ENCODE peak calls at places on chromosomes 11 and 22, in ten cellular contexts. One of them, this sample, is unnamed.

GRCh38 chr22:19270873-19271272 is 20.6 kb downstream of the CLTCL1 start:
- DNase-seq in colonic mucosa: no peak
- DNase-seq in PC-9: no peak
- DNase-seq in MM.1S: no peak
- DNase-seq in thyroid gland: no peak
- DNase-seq in CD4-positive, alpha-beta T cell: no peak
- DNase-seq in body of pancreas: no peak
- DNase-seq in stomach: no peak
- DNase-seq in uterus: no peak
- DNase-seq in ovary: no peak
- DNase-seq in this sample: no peak

GRCh38 chr11:31141804-31142203 is 227.7 kb downstream of the DCDC1 start:
- DNase-seq in ovary: no peak
- DNase-seq in body of pancreas: no peak
- DNase-seq in colonic mucosa: no peak
- DNase-seq in uterus: no peak
- DNase-seq in stomach: no peak
- DNase-seq in MM.1S: no peak
- DNase-seq in thyroid gland: no peak
- DNase-seq in CD4-positive, alpha-beta T cell: no peak
- DNase-seq in PC-9: no peak
- DNase-seq in this sample: no peak

GRCh38 chr11:122809861-122810260 is 28.4 kb upstream of the CRTAM start:
- DNase-seq in uterus: no peak
- DNase-seq in ovary: no peak
- DNase-seq in CD4-positive, alpha-beta T cell: no peak
- DNase-seq in body of pancreas: no peak
- DNase-seq in stomach: no peak
- DNase-seq in MM.1S: no peak
- DNase-seq in thyroid gland: no peak
- DNase-seq in colonic mucosa: no peak
- DNase-seq in PC-9: no peak
- DNase-seq in this sample: no peak

GRCh38 chr22:24407278-24407665 is 20.1 kb upstream of the ADORA2A start:
- DNase-seq in thyroid gland: no peak
- DNase-seq in ovary: no peak
- DNase-seq in body of pancreas: no peak
- DNase-seq in MM.1S: no peak
- DNase-seq in stomach: no peak
- DNase-seq in PC-9: no peak
- DNase-seq in CD4-positive, alpha-beta T cell: no peak
- DNase-seq in colonic mucosa: no peak
- DNase-seq in uterus: no peak
- DNase-seq in this sample: no peak

GRCh38 chr11:59800390-59801037 is 10.1 kb downstream of the MRPL16 start:
- DNase-seq in PC-9: no peak
- DNase-seq in ovary: no peak
- DNase-seq in body of pancreas: no peak
- DNase-seq in MM.1S: no peak
- DNase-seq in uterus: no peak
- DNase-seq in thyroid gland: no peak
- DNase-seq in stomach: no peak
- DNase-seq in colonic mucosa: peak
- DNase-seq in CD4-positive, alpha-beta T cell: no peak
- DNase-seq in this sample: no peak

GRCh38 chr22:30861131-30861530 is 107.4 kb downstream of the MORC2 start:
- DNase-seq in uterus: no peak
- DNase-seq in PC-9: no peak
- DNase-seq in stomach: peak
- DNase-seq in body of pancreas: no peak
- DNase-seq in CD4-positive, alpha-beta T cell: no peak
- DNase-seq in colonic mucosa: no peak
- DNase-seq in ovary: no peak
- DNase-seq in thyroid gland: no peak
- DNase-seq in MM.1S: no peak
- DNase-seq in this sample: no peak

GRCh38 chr22:39839917-39840510 is 53.5 kb downstream of the ENTHD1 start:
- DNase-seq in thyroid gland: no peak
- DNase-seq in PC-9: no peak
- DNase-seq in colonic mucosa: no peak
- DNase-seq in CD4-positive, alpha-beta T cell: no peak
- DNase-seq in MM.1S: no peak
- DNase-seq in uterus: no peak
- DNase-seq in stomach: no peak
- DNase-seq in ovary: no peak
- DNase-seq in body of pancreas: no peak
- DNase-seq in this sample: no peak

GRCh38 chr11:93099811-93100210 is 98.0 kb downstream of the SLC36A4 start:
- DNase-seq in MM.1S: no peak
- DNase-seq in ovary: no peak
- DNase-seq in colonic mucosa: no peak
- DNase-seq in PC-9: no peak
- DNase-seq in CD4-positive, alpha-beta T cell: no peak
- DNase-seq in uterus: no peak
- DNase-seq in thyroid gland: no peak
- DNase-seq in stomach: no peak
- DNase-seq in body of pancreas: no peak
- DNase-seq in this sample: no peak

GRCh38 chr11:83257638-83258229 is 28.4 kb downstream of the CCDC90B start:
- DNase-seq in PC-9: peak
- DNase-seq in stomach: no peak
- DNase-seq in uterus: peak
- DNase-seq in thyroid gland: no peak
- DNase-seq in MM.1S: no peak
- DNase-seq in ovary: peak
- DNase-seq in CD4-positive, alpha-beta T cell: no peak
- DNase-seq in body of pancreas: no peak
- DNase-seq in colonic mucosa: no peak
- DNase-seq in this sample: peak

GRCh38 chr11:9687736-9688494 is 24.0 kb downstream of the SWAP70 start:
- DNase-seq in ovary: no peak
- DNase-seq in thyroid gland: peak
- DNase-seq in uterus: no peak
- DNase-seq in PC-9: no peak
- DNase-seq in body of pancreas: peak
- DNase-seq in colonic mucosa: no peak
- DNase-seq in CD4-positive, alpha-beta T cell: no peak
- DNase-seq in stomach: peak
- DNase-seq in MM.1S: no peak
- DNase-seq in this sample: no peak

GRCh38 chr11:94557391-94557790 is 9.8 kb upstream of the PIWIL4 start:
- DNase-seq in colonic mucosa: no peak
- DNase-seq in MM.1S: no peak
- DNase-seq in thyroid gland: no peak
- DNase-seq in CD4-positive, alpha-beta T cell: no peak
- DNase-seq in PC-9: no peak
- DNase-seq in uterus: no peak
- DNase-seq in ovary: no peak
- DNase-seq in body of pancreas: no peak
- DNase-seq in stomach: no peak
- DNase-seq in this sample: no peak

GRCh38 chr11:102924851-102925380 is 30.6 kb downstream of the MMP13 start:
- DNase-seq in PC-9: peak
- DNase-seq in stomach: no peak
- DNase-seq in MM.1S: no peak
- DNase-seq in colonic mucosa: no peak
- DNase-seq in CD4-positive, alpha-beta T cell: no peak
- DNase-seq in body of pancreas: no peak
- DNase-seq in ovary: no peak
- DNase-seq in thyroid gland: no peak
- DNase-seq in uterus: no peak
- DNase-seq in this sample: no peak

GRCh38 chr22:27620367-27621154 is 181.0 kb downstream of the MN1 start:
- DNase-seq in colonic mucosa: no peak
- DNase-seq in PC-9: peak
- DNase-seq in uterus: no peak
- DNase-seq in MM.1S: no peak
- DNase-seq in CD4-positive, alpha-beta T cell: no peak
- DNase-seq in stomach: no peak
- DNase-seq in thyroid gland: no peak
- DNase-seq in ovary: no peak
- DNase-seq in body of pancreas: no peak
- DNase-seq in this sample: no peak

GRCh38 chr22:35384973-35385588 is 4.2 kb downstream of the HMOX1 start:
- DNase-seq in PC-9: no peak
- DNase-seq in CD4-positive, alpha-beta T cell: no peak
- DNase-seq in uterus: no peak
- DNase-seq in body of pancreas: no peak
- DNase-seq in stomach: no peak
- DNase-seq in colonic mucosa: no peak
- DNase-seq in MM.1S: no peak
- DNase-seq in ovary: no peak
- DNase-seq in thyroid gland: no peak
- DNase-seq in this sample: no peak

GRCh38 chr22:50292643-50293440 is 14.6 kb downstream of the PLXNB2 start:
- DNase-seq in uterus: no peak
- DNase-seq in body of pancreas: no peak
- DNase-seq in thyroid gland: peak
- DNase-seq in stomach: no peak
- DNase-seq in ovary: no peak
- DNase-seq in MM.1S: no peak
- DNase-seq in colonic mucosa: no peak
- DNase-seq in CD4-positive, alpha-beta T cell: no peak
- DNase-seq in PC-9: no peak
- DNase-seq in this sample: no peak

GRCh38 chr11:44003736-44004451 is 43.9 kb upstream of the ACCSL start:
- DNase-seq in uterus: no peak
- DNase-seq in body of pancreas: no peak
- DNase-seq in thyroid gland: no peak
- DNase-seq in PC-9: no peak
- DNase-seq in CD4-positive, alpha-beta T cell: no peak
- DNase-seq in stomach: peak
- DNase-seq in MM.1S: no peak
- DNase-seq in colonic mucosa: no peak
- DNase-seq in ovary: no peak
- DNase-seq in this sample: no peak

GRCh38 chr11:119192111-119192510 is 6.8 kb downstream of the NHERF4 start:
- DNase-seq in colonic mucosa: no peak
- DNase-seq in uterus: no peak
- DNase-seq in MM.1S: no peak
- DNase-seq in thyroid gland: no peak
- DNase-seq in PC-9: no peak
- DNase-seq in stomach: no peak
- DNase-seq in ovary: no peak
- DNase-seq in body of pancreas: no peak
- DNase-seq in CD4-positive, alpha-beta T cell: no peak
- DNase-seq in this sample: no peak

GRCh38 chr11:12087075-12087775 is 23.2 kb upstream of the MICAL2 start:
- DNase-seq in CD4-positive, alpha-beta T cell: no peak
- DNase-seq in MM.1S: peak
- DNase-seq in stomach: no peak
- DNase-seq in body of pancreas: no peak
- DNase-seq in uterus: no peak
- DNase-seq in ovary: no peak
- DNase-seq in PC-9: peak
- DNase-seq in colonic mucosa: peak
- DNase-seq in thyroid gland: peak
- DNase-seq in this sample: peak
- TF ChIP-seq CTCF in CD4-positive, alpha-beta T cell: no peak
- TF ChIP-seq CTCF in MM.1S: peak
- TF ChIP-seq CTCF in stomach: no peak
- TF ChIP-seq CTCF in body of pancreas: no peak
- TF ChIP-seq CTCF in uterus: peak
- TF ChIP-seq CTCF in ovary: no peak
- TF ChIP-seq CTCF in PC-9: peak
- TF ChIP-seq CTCF in colonic mucosa: no peak
- TF ChIP-seq CTCF in thyroid gland: no peak
- TF ChIP-seq CTCF in this sample: no peak

GRCh38 chr11:46294365-46295309 is 17.2 kb downstream of the CREB3L1 start:
- DNase-seq in uterus: peak
- DNase-seq in body of pancreas: peak
- DNase-seq in ovary: peak
- DNase-seq in thyroid gland: peak
- DNase-seq in stomach: peak
- DNase-seq in MM.1S: no peak
- DNase-seq in CD4-positive, alpha-beta T cell: no peak
- DNase-seq in PC-9: peak
- DNase-seq in colonic mucosa: no peak
- DNase-seq in this sample: no peak
- H3K27ac ChIP-seq in uterus: peak
- H3K27ac ChIP-seq in body of pancreas: no peak
- H3K27ac ChIP-seq in ovary: peak
- H3K27ac ChIP-seq in thyroid gland: no peak
- H3K27ac ChIP-seq in stomach: peak
- H3K27ac ChIP-seq in MM.1S: no peak
- H3K27ac ChIP-seq in CD4-positive, alpha-beta T cell: no peak
- H3K27ac ChIP-seq in PC-9: peak
- H3K27ac ChIP-seq in colonic mucosa: peak
- H3K27ac ChIP-seq in this sample: peak

DNA sequence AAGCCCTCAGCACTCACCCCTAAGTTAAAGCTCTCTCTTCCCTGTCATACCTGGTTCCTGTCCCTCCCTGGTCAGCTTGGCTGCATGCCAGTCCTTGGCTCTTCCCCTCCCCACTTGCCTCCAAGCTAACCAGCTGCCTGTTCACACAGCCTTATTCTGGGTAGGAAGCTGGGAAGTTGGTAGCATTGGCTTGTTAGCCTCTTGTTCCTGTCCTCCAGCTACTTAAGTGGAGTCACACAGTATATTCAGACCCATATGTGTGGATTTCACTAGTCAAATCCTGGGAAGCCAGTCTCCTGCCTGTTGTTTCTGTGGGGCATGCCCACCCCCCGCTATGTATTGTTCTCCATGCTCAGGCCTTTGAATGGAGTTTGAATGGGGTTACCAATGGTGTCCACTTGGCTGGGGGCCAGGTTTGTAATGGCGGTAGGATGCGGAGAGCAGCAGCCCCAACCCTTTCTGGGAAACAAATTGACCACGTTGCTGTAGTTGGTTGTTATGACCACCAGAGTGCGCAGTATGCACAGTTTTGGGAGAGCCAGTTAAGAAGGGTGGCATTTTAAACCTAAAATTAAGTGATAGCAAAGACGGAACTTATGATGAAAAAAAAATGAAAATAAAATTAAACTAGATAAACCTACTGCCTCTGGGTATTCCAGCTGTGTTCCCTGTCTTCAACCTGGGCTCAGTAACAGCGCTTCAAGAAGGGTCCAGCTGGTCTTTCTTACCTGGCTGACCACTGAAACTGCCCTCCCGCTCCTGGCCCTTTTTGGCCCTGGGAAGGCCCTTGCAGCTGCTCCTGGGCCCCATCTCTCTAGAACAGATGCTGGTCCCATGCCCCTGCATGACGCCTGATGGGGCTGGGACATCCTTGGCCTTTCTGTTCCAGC is 10.7 kb upstream of the RPS3 start:
- DNase-seq in colonic mucosa: peak
- DNase-seq in CD4-positive, alpha-beta T cell: peak
- DNase-seq in body of pancreas: peak
- DNase-seq in stomach: peak
- DNase-seq in PC-9: peak
- DNase-seq in MM.1S: peak
- DNase-seq in thyroid gland: peak
- DNase-seq in uterus: peak
- DNase-seq in ovary: peak
- DNase-seq in this sample: peak
- TF ChIP-seq CTCF in colonic mucosa: peak
- TF ChIP-seq CTCF in CD4-positive, alpha-beta T cell: peak
- TF ChIP-seq CTCF in body of pancreas: peak
- TF ChIP-seq CTCF in stomach: peak
- TF ChIP-seq CTCF in PC-9: peak
- TF ChIP-seq CTCF in MM.1S: peak
- TF ChIP-seq CTCF in thyroid gland: peak
- TF ChIP-seq CTCF in uterus: peak
- TF ChIP-seq CTCF in ovary: peak
- TF ChIP-seq CTCF in this sample: peak

GRCh38 chr22:36478966-36479365 is 2.5 kb downstream of the TXN2 start:
- DNase-seq in body of pancreas: no peak
- DNase-seq in colonic mucosa: no peak
- DNase-seq in MM.1S: no peak
- DNase-seq in uterus: no peak
- DNase-seq in thyroid gland: no peak
- DNase-seq in CD4-positive, alpha-beta T cell: no peak
- DNase-seq in ovary: no peak
- DNase-seq in stomach: no peak
- DNase-seq in PC-9: no peak
- DNase-seq in this sample: no peak
- H3K27ac ChIP-seq in body of pancreas: no peak
- H3K27ac ChIP-seq in colonic mucosa: no peak
- H3K27ac ChIP-seq in MM.1S: no peak
- H3K27ac ChIP-seq in uterus: no peak
- H3K27ac ChIP-seq in thyroid gland: no peak
- H3K27ac ChIP-seq in CD4-positive, alpha-beta T cell: no peak
- H3K27ac ChIP-seq in ovary: no peak
- H3K27ac ChIP-seq in stomach: peak
- H3K27ac ChIP-seq in PC-9: no peak
- H3K27ac ChIP-seq in this sample: peak

This sample was measured in RWPE1.